ENCODE peak calls at places on chromosomes 13 and 19, in seven cellular contexts. One of them, this sample, is unnamed.

GRCh38 chr13:86510792-86511191 is 711.6 kb upstream of the SLITRK6 start:
- DNase-seq in SJCRH30: no peak
- DNase-seq in transverse colon: no peak
- DNase-seq in stimulated activated CD4-positive, alpha-beta T cell treated with anti-CD3 and anti-CD28 coated beads, Interleukin-2, amount 100 ng/mL, for 48 hours: no peak
- DNase-seq in ecto neural progenitor cell: no peak
- DNase-seq in neural progenitor cell: no peak
- DNase-seq in fibroblast of lung: no peak
- DNase-seq in this sample: no peak

GRCh38 chr13:112931028-112931934 is 37.7 kb upstream of the MCF2L start:
- DNase-seq in SJCRH30: peak
- DNase-seq in transverse colon: peak
- DNase-seq in stimulated activated CD4-positive, alpha-beta T cell treated with anti-CD3 and anti-CD28 coated beads, Interleukin-2, amount 100 ng/mL, for 48 hours: no peak
- DNase-seq in ecto neural progenitor cell: no peak
- DNase-seq in neural progenitor cell: peak
- DNase-seq in fibroblast of lung: peak
- DNase-seq in this sample: peak

GRCh38 chr13:110683203-110683883 is 22.6 kb downstream of the CARS2 start:
- DNase-seq in SJCRH30: no peak
- DNase-seq in transverse colon: no peak
- DNase-seq in stimulated activated CD4-positive, alpha-beta T cell treated with anti-CD3 and anti-CD28 coated beads, Interleukin-2, amount 100 ng/mL, for 48 hours: no peak
- DNase-seq in ecto neural progenitor cell: no peak
- DNase-seq in neural progenitor cell: no peak
- DNase-seq in fibroblast of lung: peak
- DNase-seq in this sample: no peak

GRCh38 chr13:29458419-29458818 is 137.1 kb downstream of the SLC7A1 start:
- DNase-seq in SJCRH30: no peak
- DNase-seq in transverse colon: no peak
- DNase-seq in stimulated activated CD4-positive, alpha-beta T cell treated with anti-CD3 and anti-CD28 coated beads, Interleukin-2, amount 100 ng/mL, for 48 hours: no peak
- DNase-seq in ecto neural progenitor cell: no peak
- DNase-seq in neural progenitor cell: no peak
- DNase-seq in fibroblast of lung: no peak
- DNase-seq in this sample: no peak

GRCh38 chr19:35529241-35530218 is 1.4 kb upstream of the SBSN start:
- DNase-seq in SJCRH30: no peak
- DNase-seq in transverse colon: no peak
- DNase-seq in stimulated activated CD4-positive, alpha-beta T cell treated with anti-CD3 and anti-CD28 coated beads, Interleukin-2, amount 100 ng/mL, for 48 hours: no peak
- DNase-seq in ecto neural progenitor cell: no peak
- DNase-seq in neural progenitor cell: no peak
- DNase-seq in fibroblast of lung: no peak
- DNase-seq in this sample: no peak

GRCh38 chr13:97855570-97855970 is 97.9 kb upstream of the IPO5 start:
- DNase-seq in SJCRH30: peak
- DNase-seq in transverse colon: peak
- DNase-seq in stimulated activated CD4-positive, alpha-beta T cell treated with anti-CD3 and anti-CD28 coated beads, Interleukin-2, amount 100 ng/mL, for 48 hours: peak
- DNase-seq in ecto neural progenitor cell: peak
- DNase-seq in neural progenitor cell: peak
- DNase-seq in fibroblast of lung: peak
- DNase-seq in this sample: peak

GRCh38 chr13:66996503-66996902 is 233.6 kb downstream of the PCDH9 start:
- DNase-seq in SJCRH30: no peak
- DNase-seq in transverse colon: no peak
- DNase-seq in stimulated activated CD4-positive, alpha-beta T cell treated with anti-CD3 and anti-CD28 coated beads, Interleukin-2, amount 100 ng/mL, for 48 hours: no peak
- DNase-seq in ecto neural progenitor cell: no peak
- DNase-seq in neural progenitor cell: no peak
- DNase-seq in fibroblast of lung: peak
- DNase-seq in this sample: no peak

GRCh38 chr13:36966404-36966803 is 32.7 kb downstream of the ALG5 start:
- DNase-seq in SJCRH30: no peak
- DNase-seq in transverse colon: no peak
- DNase-seq in stimulated activated CD4-positive, alpha-beta T cell treated with anti-CD3 and anti-CD28 coated beads, Interleukin-2, amount 100 ng/mL, for 48 hours: no peak
- DNase-seq in ecto neural progenitor cell: no peak
- DNase-seq in neural progenitor cell: no peak
- DNase-seq in fibroblast of lung: no peak
- DNase-seq in this sample: no peak

GRCh38 chr19:47381653-47382279 is 32.7 kb downstream of the DHX34 start:
- DNase-seq in SJCRH30: no peak
- DNase-seq in transverse colon: peak
- DNase-seq in stimulated activated CD4-positive, alpha-beta T cell treated with anti-CD3 and anti-CD28 coated beads, Interleukin-2, amount 100 ng/mL, for 48 hours: no peak
- DNase-seq in ecto neural progenitor cell: no peak
- DNase-seq in neural progenitor cell: no peak
- DNase-seq in fibroblast of lung: no peak
- DNase-seq in this sample: no peak

GRCh38 chr13:98798849-98799645 is 46.6 kb upstream of the SLC15A1 start:
- DNase-seq in SJCRH30: no peak
- DNase-seq in transverse colon: no peak
- DNase-seq in stimulated activated CD4-positive, alpha-beta T cell treated with anti-CD3 and anti-CD28 coated beads, Interleukin-2, amount 100 ng/mL, for 48 hours: no peak
- DNase-seq in ecto neural progenitor cell: no peak
- DNase-seq in neural progenitor cell: no peak
- DNase-seq in fibroblast of lung: peak
- DNase-seq in this sample: no peak

GRCh38 chr19:46970815-46971214 is 48.8 kb upstream of the NPAS1 start:
- DNase-seq in SJCRH30: no peak
- DNase-seq in transverse colon: no peak
- DNase-seq in stimulated activated CD4-positive, alpha-beta T cell treated with anti-CD3 and anti-CD28 coated beads, Interleukin-2, amount 100 ng/mL, for 48 hours: no peak
- DNase-seq in ecto neural progenitor cell: no peak
- DNase-seq in neural progenitor cell: no peak
- DNase-seq in fibroblast of lung: no peak
- DNase-seq in this sample: peak

GRCh38 chr19:4911314-4911713 is 2.0 kb downstream of the UHRF1 start:
- DNase-seq in SJCRH30: no peak
- DNase-seq in transverse colon: no peak
- DNase-seq in stimulated activated CD4-positive, alpha-beta T cell treated with anti-CD3 and anti-CD28 coated beads, Interleukin-2, amount 100 ng/mL, for 48 hours: no peak
- DNase-seq in ecto neural progenitor cell: no peak
- DNase-seq in neural progenitor cell: peak
- DNase-seq in fibroblast of lung: peak
- DNase-seq in this sample: no peak

GRCh38 chr19:2962018-2962670 is 15.2 kb upstream of the TLE6 start:
- DNase-seq in SJCRH30: peak
- DNase-seq in transverse colon: peak
- DNase-seq in stimulated activated CD4-positive, alpha-beta T cell treated with anti-CD3 and anti-CD28 coated beads, Interleukin-2, amount 100 ng/mL, for 48 hours: peak
- DNase-seq in ecto neural progenitor cell: peak
- DNase-seq in neural progenitor cell: peak
- DNase-seq in fibroblast of lung: peak
- DNase-seq in this sample: no peak

GRCh38 chr13:101211261-101211660 is 205.0 kb downstream of the NALCN start:
- DNase-seq in SJCRH30: no peak
- DNase-seq in transverse colon: no peak
- DNase-seq in stimulated activated CD4-positive, alpha-beta T cell treated with anti-CD3 and anti-CD28 coated beads, Interleukin-2, amount 100 ng/mL, for 48 hours: no peak
- DNase-seq in ecto neural progenitor cell: no peak
- DNase-seq in neural progenitor cell: no peak
- DNase-seq in fibroblast of lung: peak
- DNase-seq in this sample: peak

GRCh38 chr13:103716689-103717088 is 650.5 kb upstream of the SLC10A2 start:
- DNase-seq in SJCRH30: no peak
- DNase-seq in transverse colon: no peak
- DNase-seq in stimulated activated CD4-positive, alpha-beta T cell treated with anti-CD3 and anti-CD28 coated beads, Interleukin-2, amount 100 ng/mL, for 48 hours: no peak
- DNase-seq in ecto neural progenitor cell: no peak
- DNase-seq in neural progenitor cell: no peak
- DNase-seq in fibroblast of lung: peak
- DNase-seq in this sample: no peak

GRCh38 chr19:41945135-41945766 is 13.9 kb downstream of the RABAC1 start:
- DNase-seq in SJCRH30: no peak
- DNase-seq in transverse colon: peak
- DNase-seq in stimulated activated CD4-positive, alpha-beta T cell treated with anti-CD3 and anti-CD28 coated beads, Interleukin-2, amount 100 ng/mL, for 48 hours: peak
- DNase-seq in ecto neural progenitor cell: no peak
- DNase-seq in neural progenitor cell: no peak
- DNase-seq in fibroblast of lung: no peak
- DNase-seq in this sample: no peak

GRCh38 chr19:36748431-36749275 is 24.0 kb downstream of the ZNF850 start:
- DNase-seq in SJCRH30: no peak
- DNase-seq in transverse colon: no peak
- DNase-seq in stimulated activated CD4-positive, alpha-beta T cell treated with anti-CD3 and anti-CD28 coated beads, Interleukin-2, amount 100 ng/mL, for 48 hours: no peak
- DNase-seq in ecto neural progenitor cell: no peak
- DNase-seq in neural progenitor cell: no peak
- DNase-seq in fibroblast of lung: no peak
- DNase-seq in this sample: no peak

GRCh38 chr13:97395437-97396136 is 38.4 kb upstream of the RAP2A start:
- DNase-seq in SJCRH30: no peak
- DNase-seq in transverse colon: no peak
- DNase-seq in stimulated activated CD4-positive, alpha-beta T cell treated with anti-CD3 and anti-CD28 coated beads, Interleukin-2, amount 100 ng/mL, for 48 hours: no peak
- DNase-seq in ecto neural progenitor cell: no peak
- DNase-seq in neural progenitor cell: no peak
- DNase-seq in fibroblast of lung: peak
- DNase-seq in this sample: peak

GRCh38 chr19:2332341-2333026 is 4.0 kb downstream of the SPPL2B start:
- DNase-seq in SJCRH30: no peak
- DNase-seq in transverse colon: peak
- DNase-seq in stimulated activated CD4-positive, alpha-beta T cell treated with anti-CD3 and anti-CD28 coated beads, Interleukin-2, amount 100 ng/mL, for 48 hours: no peak
- DNase-seq in ecto neural progenitor cell: no peak
- DNase-seq in neural progenitor cell: no peak
- DNase-seq in fibroblast of lung: no peak
- DNase-seq in this sample: no peak

GRCh38 chr19:48752511-48753365 is at the start of gene FUT1:
- DNase-seq in SJCRH30: no peak
- DNase-seq in transverse colon: peak
- DNase-seq in stimulated activated CD4-positive, alpha-beta T cell treated with anti-CD3 and anti-CD28 coated beads, Interleukin-2, amount 100 ng/mL, for 48 hours: no peak
- DNase-seq in ecto neural progenitor cell: peak
- DNase-seq in neural progenitor cell: peak
- DNase-seq in fibroblast of lung: no peak
- DNase-seq in this sample: peak

GRCh38 chr19:10952809-10953208 is 8.0 kb upstream of the SMARCA4 start:
- DNase-seq in SJCRH30: no peak
- DNase-seq in transverse colon: peak
- DNase-seq in stimulated activated CD4-positive, alpha-beta T cell treated with anti-CD3 and anti-CD28 coated beads, Interleukin-2, amount 100 ng/mL, for 48 hours: no peak
- DNase-seq in ecto neural progenitor cell: no peak
- DNase-seq in neural progenitor cell: no peak
- DNase-seq in fibroblast of lung: no peak
- DNase-seq in this sample: no peak

GRCh38 chr13:89514534-89515312 is 1832.8 kb upstream of the MIR17HG start:
- DNase-seq in SJCRH30: peak
- DNase-seq in transverse colon: no peak
- DNase-seq in stimulated activated CD4-positive, alpha-beta T cell treated with anti-CD3 and anti-CD28 coated beads, Interleukin-2, amount 100 ng/mL, for 48 hours: no peak
- DNase-seq in ecto neural progenitor cell: no peak
- DNase-seq in neural progenitor cell: peak
- DNase-seq in fibroblast of lung: peak
- DNase-seq in this sample: no peak

GRCh38 chr19:48635966-48636858 is 967 bp downstream of the DBP start:
- DNase-seq in SJCRH30: no peak
- DNase-seq in transverse colon: peak
- DNase-seq in stimulated activated CD4-positive, alpha-beta T cell treated with anti-CD3 and anti-CD28 coated beads, Interleukin-2, amount 100 ng/mL, for 48 hours: no peak
- DNase-seq in ecto neural progenitor cell: peak
- DNase-seq in neural progenitor cell: peak
- DNase-seq in fibroblast of lung: no peak
- DNase-seq in this sample: peak

GRCh38 chr13:113942591-113943103 is 31.2 kb downstream of the C13orf46 start:
- DNase-seq in SJCRH30: no peak
- DNase-seq in transverse colon: no peak
- DNase-seq in stimulated activated CD4-positive, alpha-beta T cell treated with anti-CD3 and anti-CD28 coated beads, Interleukin-2, amount 100 ng/mL, for 48 hours: no peak
- DNase-seq in ecto neural progenitor cell: no peak
- DNase-seq in neural progenitor cell: no peak
- DNase-seq in fibroblast of lung: no peak
- DNase-seq in this sample: no peak

GRCh38 chr19:35143231-35143715 is at the start of gene FXYD7:
- DNase-seq in SJCRH30: no peak
- DNase-seq in transverse colon: no peak
- DNase-seq in stimulated activated CD4-positive, alpha-beta T cell treated with anti-CD3 and anti-CD28 coated beads, Interleukin-2, amount 100 ng/mL, for 48 hours: no peak
- DNase-seq in ecto neural progenitor cell: no peak
- DNase-seq in neural progenitor cell: peak
- DNase-seq in fibroblast of lung: no peak
- DNase-seq in this sample: no peak

GRCh38 chr13:28716511-28716910 is 2.3 kb downstream of the SLC46A3 start:
- DNase-seq in SJCRH30: no peak
- DNase-seq in transverse colon: peak
- DNase-seq in stimulated activated CD4-positive, alpha-beta T cell treated with anti-CD3 and anti-CD28 coated beads, Interleukin-2, amount 100 ng/mL, for 48 hours: no peak
- DNase-seq in ecto neural progenitor cell: no peak
- DNase-seq in neural progenitor cell: no peak
- DNase-seq in fibroblast of lung: peak
- DNase-seq in this sample: peak

GRCh38 chr13:28117689-28118377 is 17.5 kb upstream of the FLT3 start:
- DNase-seq in SJCRH30: no peak
- DNase-seq in transverse colon: peak
- DNase-seq in stimulated activated CD4-positive, alpha-beta T cell treated with anti-CD3 and anti-CD28 coated beads, Interleukin-2, amount 100 ng/mL, for 48 hours: no peak
- DNase-seq in ecto neural progenitor cell: no peak
- DNase-seq in neural progenitor cell: no peak
- DNase-seq in fibroblast of lung: peak
- DNase-seq in this sample: no peak

GRCh38 chr19:47146920-47147319 is 16.3 kb downstream of the SAE1 start:
- DNase-seq in SJCRH30: no peak
- DNase-seq in transverse colon: no peak
- DNase-seq in stimulated activated CD4-positive, alpha-beta T cell treated with anti-CD3 and anti-CD28 coated beads, Interleukin-2, amount 100 ng/mL, for 48 hours: no peak
- DNase-seq in ecto neural progenitor cell: no peak
- DNase-seq in neural progenitor cell: no peak
- DNase-seq in fibroblast of lung: no peak
- DNase-seq in this sample: no peak

GRCh38 chr13:27183561-27184147 is 12.0 kb upstream of the USP12 start:
- DNase-seq in SJCRH30: no peak
- DNase-seq in transverse colon: no peak
- DNase-seq in stimulated activated CD4-positive, alpha-beta T cell treated with anti-CD3 and anti-CD28 coated beads, Interleukin-2, amount 100 ng/mL, for 48 hours: no peak
- DNase-seq in ecto neural progenitor cell: no peak
- DNase-seq in neural progenitor cell: no peak
- DNase-seq in fibroblast of lung: peak
- DNase-seq in this sample: no peak

GRCh38 chr19:19207637-19208582 is 3.8 kb upstream of the NCAN start:
- DNase-seq in SJCRH30: no peak
- DNase-seq in transverse colon: no peak
- DNase-seq in stimulated activated CD4-positive, alpha-beta T cell treated with anti-CD3 and anti-CD28 coated beads, Interleukin-2, amount 100 ng/mL, for 48 hours: no peak
- DNase-seq in ecto neural progenitor cell: no peak
- DNase-seq in neural progenitor cell: no peak
- DNase-seq in fibroblast of lung: no peak
- DNase-seq in this sample: no peak

GRCh38 chr19:38425810-38426466 is at the start of gene RASGRP4:
- DNase-seq in SJCRH30: peak
- DNase-seq in transverse colon: peak
- DNase-seq in stimulated activated CD4-positive, alpha-beta T cell treated with anti-CD3 and anti-CD28 coated beads, Interleukin-2, amount 100 ng/mL, for 48 hours: peak
- DNase-seq in ecto neural progenitor cell: no peak
- DNase-seq in neural progenitor cell: no peak
- DNase-seq in fibroblast of lung: no peak
- DNase-seq in this sample: no peak

GRCh38 chr13:21673592-21674270 is 2.9 kb downstream of the FGF9 start:
- DNase-seq in SJCRH30: peak
- DNase-seq in transverse colon: peak
- DNase-seq in stimulated activated CD4-positive, alpha-beta T cell treated with anti-CD3 and anti-CD28 coated beads, Interleukin-2, amount 100 ng/mL, for 48 hours: no peak
- DNase-seq in ecto neural progenitor cell: peak
- DNase-seq in neural progenitor cell: peak
- DNase-seq in fibroblast of lung: peak
- DNase-seq in this sample: peak

GRCh38 chr19:16062789-16063188 is 13.5 kb upstream of the TPM4 start:
- DNase-seq in SJCRH30: peak
- DNase-seq in transverse colon: peak
- DNase-seq in stimulated activated CD4-positive, alpha-beta T cell treated with anti-CD3 and anti-CD28 coated beads, Interleukin-2, amount 100 ng/mL, for 48 hours: peak
- DNase-seq in ecto neural progenitor cell: no peak
- DNase-seq in neural progenitor cell: peak
- DNase-seq in fibroblast of lung: no peak
- DNase-seq in this sample: peak

GRCh38 chr19:34120846-34121639 is 51.3 kb upstream of the LSM14A start:
- DNase-seq in SJCRH30: peak
- DNase-seq in transverse colon: no peak
- DNase-seq in stimulated activated CD4-positive, alpha-beta T cell treated with anti-CD3 and anti-CD28 coated beads, Interleukin-2, amount 100 ng/mL, for 48 hours: peak
- DNase-seq in ecto neural progenitor cell: peak
- DNase-seq in neural progenitor cell: peak
- DNase-seq in fibroblast of lung: peak
- DNase-seq in this sample: peak

GRCh38 chr13:98571955-98572662 is 4.8 kb downstream of the STK24 start:
- DNase-seq in SJCRH30: peak
- DNase-seq in transverse colon: peak
- DNase-seq in stimulated activated CD4-positive, alpha-beta T cell treated with anti-CD3 and anti-CD28 coated beads, Interleukin-2, amount 100 ng/mL, for 48 hours: no peak
- DNase-seq in ecto neural progenitor cell: no peak
- DNase-seq in neural progenitor cell: no peak
- DNase-seq in fibroblast of lung: peak
- DNase-seq in this sample: no peak

GRCh38 chr19:1503925-1504430 is 8.8 kb downstream of the ADAMTSL5 start:
- DNase-seq in SJCRH30: no peak
- DNase-seq in transverse colon: no peak
- DNase-seq in stimulated activated CD4-positive, alpha-beta T cell treated with anti-CD3 and anti-CD28 coated beads, Interleukin-2, amount 100 ng/mL, for 48 hours: no peak
- DNase-seq in ecto neural progenitor cell: no peak
- DNase-seq in neural progenitor cell: no peak
- DNase-seq in fibroblast of lung: no peak
- DNase-seq in this sample: no peak

GRCh38 chr13:30757026-30757425 is 21.7 kb downstream of the ALOX5AP start:
- DNase-seq in SJCRH30: no peak
- DNase-seq in transverse colon: no peak
- DNase-seq in stimulated activated CD4-positive, alpha-beta T cell treated with anti-CD3 and anti-CD28 coated beads, Interleukin-2, amount 100 ng/mL, for 48 hours: no peak
- DNase-seq in ecto neural progenitor cell: no peak
- DNase-seq in neural progenitor cell: no peak
- DNase-seq in fibroblast of lung: no peak
- DNase-seq in this sample: no peak

GRCh38 chr13:110116072-110116487 is 190.9 kb downstream of the COL4A1 start:
- DNase-seq in SJCRH30: no peak
- DNase-seq in transverse colon: peak
- DNase-seq in stimulated activated CD4-positive, alpha-beta T cell treated with anti-CD3 and anti-CD28 coated beads, Interleukin-2, amount 100 ng/mL, for 48 hours: peak
- DNase-seq in ecto neural progenitor cell: peak
- DNase-seq in neural progenitor cell: peak
- DNase-seq in fibroblast of lung: peak
- DNase-seq in this sample: no peak